ENCODE peak calls at places on chromosome 5, in five cellular contexts. T, B, W, U and R are unnamed samples.

GRCh38 chr5:156094001-156094400 is 233.0 kb upstream of the SGCD start:
- DNase-seq in T (no peak), B (peak; percentile 60), W (no peak), U (peak; percentile 6), R (peak; percentile 4)

GRCh38 chr5:39420482-39421145 is 4.2 kb downstream of the DAB2 start:
- DNase-seq in T (peak; percentile 52), B (peak; percentile 7), W (no peak), U (no peak), R (peak; percentile 72)

GRCh38 chr5:179194201-179194910 is 134.2 kb downstream of the ZNF354C start:
- DNase-seq in T (no peak), B (no peak), W (no peak), U (no peak), R (no peak)

GRCh38 chr5:179292681-179293080 is 52.6 kb downstream of the ADAMTS2 start:
- DNase-seq in T (no peak), B (no peak), W (no peak), U (no peak), R (no peak)

GRCh38 chr5:13591621-13592020 is 352.9 kb downstream of the DNAH5 start:
- DNase-seq in T (no peak), B (no peak), W (peak; percentile 6), U (no peak), R (no peak)

GRCh38 chr5:138068742-138069375 is 15.0 kb upstream of the WNT8A start:
- DNase-seq in T (peak; percentile 41), B (peak; percentile 77), W (peak; percentile 79), U (no peak), R (no peak)

GRCh38 chr5:123755587-123756324 is 243.8 kb downstream of the CSNK1G3 start:
- DNase-seq in T (peak; percentile 6), B (no peak), W (no peak), U (no peak), R (peak; percentile 37)

GRCh38 chr5:56461584-56461983 is 228.5 kb upstream of the ANKRD55 start:
- DNase-seq in T (no peak), B (no peak), W (no peak), U (no peak), R (no peak)

GRCh38 chr5:134935711-134936602 is 31.0 kb downstream of the PCBD2 start:
- DNase-seq in T (no peak), B (no peak), W (no peak), U (no peak), R (no peak)

GRCh38 chr5:179297486-179298180 is 47.6 kb downstream of the ADAMTS2 start:
- DNase-seq in T (no peak), B (no peak), W (no peak), U (no peak), R (no peak)